ENCODE peak calls at places on chromosomes 12 and 14, in ten cellular contexts. L is WTC11, H is Calu3, J is progenitor cell of endocrine pancreas, A is thyroid gland, S is fibroblast of lung, K is A549, D is brain microvascular endothelial cell, U is AG10803, T is ovary. Y is an unnamed sample.

GRCh38 chr12:48414046-48414445 is 58.3 kb upstream of the ANP32D start:
- DNase-seq in U (no peak), A (no peak), K (no peak), L (no peak), T (no peak), D (no peak), H (no peak), S (no peak), J (no peak), Y (no peak)

GRCh38 chr14:58107947-58108552 is 44.0 kb downstream of the ARMH4 start:
- DNase-seq in K (peak; percentile 76), T (peak; percentile 57), U (peak; percentile 74), S (peak; percentile 64), L (peak; percentile 19), H (peak; percentile 30), A (peak; percentile 56), D (peak; percentile 40), J (no peak), Y (peak; percentile 40)

GRCh38 chr12:21911832-21912231 is 29.4 kb downstream of the ABCC9 start:
- DNase-seq in H (no peak), T (no peak), K (no peak), U (no peak), S (no peak), D (no peak), J (no peak), L (no peak), A (no peak), Y (no peak)

GRCh38 chr14:82441270-82441669 is 907.6 kb upstream of the SEL1L start:
- DNase-seq in A (no peak), S (no peak), U (no peak), T (no peak), H (no peak), L (no peak), K (no peak), D (no peak), J (no peak), Y (no peak)

GRCh38 chr14:96272777-96273471 is 16.9 kb downstream of the BDKRB1 start:
- DNase-seq in U (no peak), K (peak; percentile 66), H (no peak), T (no peak), J (no peak), A (no peak), S (peak; percentile 69), D (no peak), L (no peak), Y (no peak)

GRCh38 chr12:123935956-123936355 is 36.7 kb downstream of the CCDC92 start:
- DNase-seq in S (no peak), T (no peak), A (no peak), D (no peak), L (no peak), H (no peak), U (no peak), K (no peak), J (no peak), Y (no peak)

GRCh38 chr12:96907681-96908163 is 665 bp downstream of the NEDD1 start:
- DNase-seq in H (peak; percentile 9), U (peak; percentile 26), A (peak; percentile 10), J (no peak), D (peak; percentile 24), S (peak; percentile 39), T (peak; percentile 36), K (peak; percentile 26), L (no peak), Y (peak; percentile 8)

GRCh38 chr12:58819945-58820344 is 100.4 kb downstream of the LRIG3 start:
- DNase-seq in H (no peak), U (no peak), A (peak; percentile 27), K (no peak), L (no peak), S (peak; percentile 23), J (no peak), T (no peak), D (no peak), Y (no peak)

GRCh38 chr14:92105073-92105844 is 1.1 kb downstream of the ATXN3 start:
- DNase-seq in S (no peak), A (no peak), U (no peak), D (no peak), J (no peak), K (no peak), T (no peak), L (no peak), H (no peak), Y (no peak)

GRCh38 chr12:6323340-6323994 is 13.0 kb downstream of the PLEKHG6 start:
- DNase-seq in D (peak; percentile 92), L (peak; percentile 45), J (no peak), T (no peak), H (peak; percentile 58), A (peak; percentile 52), U (peak; percentile 92), K (peak; percentile 92), S (peak; percentile 92), Y (peak; percentile 47)

GRCh38 chr12:104615048-104615561 is 158.4 kb downstream of the CHST11 start:
- DNase-seq in L (no peak), K (no peak), J (no peak), S (no peak), D (no peak), U (peak; percentile 93), H (no peak), A (no peak), T (no peak), Y (no peak)

GRCh38 chr12:27975222-27976136 is 2.9 kb upstream of the PTHLH start:
- DNase-seq in A (peak; percentile 4), H (peak; percentile 49), J (peak; percentile 65), D (peak; percentile 72), U (peak; percentile 57), S (peak; percentile 73), T (no peak), L (peak; percentile 56), K (peak; percentile 68), Y (peak; percentile 20)

GRCh38 chr12:69744109-69744508 is 5.4 kb downstream of the RAB3IP start:
- DNase-seq in J (no peak), U (no peak), K (no peak), A (no peak), D (no peak), H (no peak), L (no peak), T (no peak), S (no peak), Y (no peak)

GRCh38 chr14:89388853-89389252 is 28.2 kb downstream of the FOXN3 start:
- DNase-seq in J (no peak), A (no peak), T (no peak), H (no peak), L (no peak), U (no peak), D (no peak), K (no peak), S (no peak), Y (no peak)

GRCh38 chr12:88420460-88420859 is 159.8 kb downstream of the KITLG start:
- DNase-seq in H (no peak), S (peak; percentile 90), K (peak; percentile 16), D (peak; percentile 74), U (peak; percentile 92), L (no peak), J (no peak), A (no peak), T (no peak), Y (no peak)

GRCh38 chr12:75878382-75878720 is 153.2 kb downstream of the PHLDA1 start:
- DNase-seq in H (no peak), K (no peak), U (peak; percentile 47), A (no peak), S (no peak), T (no peak), D (peak; percentile 82), J (no peak), L (no peak), Y (no peak)
- TF ChIP-seq CTCF in H (no peak), K (no peak), U (no peak), A (no peak), S (no peak), T (no peak), D (no peak), J (no peak), L (no peak), Y (no peak)

DNA sequence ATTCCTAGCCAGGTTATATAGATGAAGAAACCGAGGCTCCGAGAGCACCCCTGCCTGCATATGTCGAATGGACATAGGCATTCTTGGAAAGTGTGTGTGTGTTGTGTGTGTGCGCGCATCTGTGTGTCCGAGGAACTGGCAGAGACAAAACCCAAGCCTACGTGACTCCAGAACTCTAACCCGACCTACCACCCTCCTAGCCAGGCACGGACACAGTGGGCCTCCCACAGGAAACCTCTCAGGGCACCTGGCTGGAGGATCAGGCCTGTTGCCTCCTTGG is 543 bp upstream of the PGF start:
- DNase-seq in S (no peak), L (no peak), D (no peak), K (no peak), A (no peak), T (no peak), H (no peak), U (no peak), J (no peak), Y (no peak)
- TF ChIP-seq CTCF in S (no peak), L (no peak), D (no peak), K (no peak), A (no peak), T (no peak), H (no peak), U (no peak), J (no peak), Y (no peak)

GRCh38 chr12:64587447-64587846 is 22.8 kb upstream of the RASSF3 start:
- DNase-seq in L (no peak), K (peak; percentile 11), S (no peak), H (no peak), A (no peak), U (no peak), D (no peak), J (no peak), T (no peak), Y (no peak)
- TF ChIP-seq CTCF in L (no peak), K (no peak), S (no peak), H (no peak), A (no peak), U (no peak), D (no peak), J (no peak), T (no peak), Y (no peak)

DNA sequence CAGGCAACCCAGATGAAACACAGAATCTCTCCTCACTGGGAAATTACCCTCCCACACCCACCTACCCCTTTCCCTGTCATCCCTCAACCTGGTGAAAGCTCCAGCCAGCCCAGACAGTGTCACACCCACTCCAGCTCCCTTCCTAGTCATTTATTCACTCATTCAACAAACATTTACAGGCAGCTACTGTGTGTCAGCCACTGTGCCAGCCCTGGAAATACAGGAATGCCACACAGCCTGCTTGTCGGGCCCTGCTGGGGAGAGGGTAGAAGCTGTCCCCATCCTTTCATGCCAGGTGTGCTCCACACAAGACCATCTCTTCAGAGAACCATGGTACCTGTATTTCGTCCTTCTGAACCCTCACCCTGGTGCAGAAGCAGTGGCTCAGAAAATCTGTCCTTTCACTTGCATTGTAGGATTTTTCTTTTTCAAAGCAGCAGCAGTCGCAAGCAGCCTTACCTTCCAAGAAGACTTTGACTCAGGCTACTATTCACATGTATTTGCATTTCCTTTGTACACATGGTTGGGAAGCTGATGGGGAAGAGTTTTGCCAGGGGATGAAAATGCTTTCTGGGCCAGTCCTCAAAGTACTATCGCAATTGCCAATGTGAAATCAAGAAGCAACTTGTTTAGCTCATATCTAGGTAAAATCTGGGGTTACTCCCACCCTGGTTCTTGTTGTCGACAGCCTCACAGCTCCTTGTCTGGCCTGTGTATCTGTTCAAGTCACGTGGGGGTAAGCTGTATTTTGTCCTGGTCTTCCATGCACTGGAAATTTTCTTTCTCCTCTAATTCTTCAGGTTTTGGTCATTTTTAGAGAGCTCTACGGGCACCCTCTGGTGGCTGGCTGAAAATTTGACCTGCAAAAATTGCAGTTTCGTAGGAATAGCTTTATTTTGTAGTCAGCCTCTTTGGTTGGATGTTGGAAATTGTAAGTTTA is 147.4 kb upstream of the EGLN3 start:
- DNase-seq in H (peak; percentile 71), K (peak; percentile 49), D (peak; percentile 45), L (peak; percentile 25), J (no peak), S (peak; percentile 42), T (peak; percentile 60), U (peak; percentile 45), A (peak; percentile 59), Y (peak; percentile 32)
- TF ChIP-seq CTCF in H (peak; percentile 51), K (peak; percentile 91), D (peak; percentile 76), L (peak; percentile 38), J (peak; percentile 72), S (peak; percentile 73), T (no peak), U (peak; percentile 79), A (peak; percentile 73), Y (peak; percentile 74)

Y was measured in neural crest cell.